ENCODE peak calls at places on chromosomes 7 and 10, in nine cellular contexts. N is A549; I is upper lobe of left lung; Y is H9; M is psoas muscle; V is OCI-LY7; U is CD8-positive, alpha-beta T cell; G is aorta; X is tibial artery. J is an unnamed sample. For H3K4me1, the result is how much of the 10 kb centered on the place peaks cover.

GRCh38 chr7:70044064-70044463 is 445.8 kb downstream of the AUTS2 start:
- DNase-seq in X (no peak), G (no peak), I (no peak), U (no peak), M (no peak), N (no peak), Y (peak), V (no peak), J (peak)

GRCh38 chr10:31770307-31770902 is 158.2 kb downstream of the ARHGAP12 start:
- DNase-seq in U (peak), X (peak), I (no peak), G (no peak), Y (no peak), M (peak), N (peak), V (peak), J (no peak)

GRCh38 chr10:123287594-123288247 is 133.5 kb downstream of the BUB3 start:
- DNase-seq in M (no peak), N (peak), Y (no peak), V (no peak), U (no peak), G (no peak), I (no peak), X (no peak), J (no peak)

GRCh38 chr7:6553460-6554044 is 2.3 kb upstream of the GRID2IP start:
- DNase-seq in N (no peak), U (no peak), V (no peak), I (no peak), G (no peak), Y (peak), X (no peak), M (no peak), J (no peak)

GRCh38 chr7:50718876-50719275 is 63.8 kb downstream of the GRB10 start:
- DNase-seq in M (no peak), Y (no peak), U (no peak), V (no peak), I (no peak), G (no peak), N (no peak), X (no peak), J (no peak)

GRCh38 chr10:3046941-3047621 is 20.3 kb upstream of the PFKP start:
- DNase-seq in U (no peak), X (no peak), G (no peak), V (no peak), Y (no peak), N (no peak), I (peak), M (no peak), J (no peak)

GRCh38 chr7:50534690-50535290 is 30.4 kb downstream of the DDC start:
- DNase-seq in N (peak), Y (peak), M (peak), X (no peak), G (no peak), I (no peak), U (no peak), V (no peak), J (no peak)

GRCh38 chr10:110821508-110821907 is 50.2 kb upstream of the PDCD4 start:
- DNase-seq in Y (no peak), V (no peak), M (peak), X (peak), U (no peak), I (no peak), G (peak), N (no peak), J (peak)

GRCh38 chr10:122878799-122879338 is 512 bp downstream of the FAM24B start:
- DNase-seq in M (no peak), I (no peak), X (no peak), Y (no peak), V (peak), U (no peak), G (no peak), N (peak), J (no peak)

GRCh38 chr7:101556453-101556968 is 72.6 kb downstream of the MYL10 start:
- DNase-seq in V (no peak), I (no peak), U (no peak), N (no peak), X (no peak), Y (no peak), M (no peak), G (no peak), J (no peak)

GRCh38 chr10:84267503-84268126 is 22.8 kb downstream of the RGR start:
- DNase-seq in N (peak), I (no peak), M (no peak), V (peak), U (peak), Y (peak), X (no peak), G (peak), J (no peak)

GRCh38 chr7:102117743-102118142 is 168.9 kb upstream of the SH2B2 start:
- DNase-seq in N (no peak), I (no peak), V (no peak), X (no peak), M (no peak), U (no peak), G (no peak), Y (no peak), J (no peak)

GRCh38 chr10:68861253-68861652 is 33.9 kb downstream of the STOX1 start:
- DNase-seq in Y (no peak), U (no peak), M (no peak), G (no peak), X (no peak), N (no peak), V (peak), I (no peak), J (no peak)

GRCh38 chr7:158407581-158408331 is 179.9 kb downstream of the PTPRN2 start:
- DNase-seq in N (peak), V (peak), Y (no peak), X (no peak), I (no peak), U (no peak), M (no peak), G (no peak), J (no peak)

GRCh38 chr7:46972205-46972604 is 609.7 kb downstream of the TNS3 start:
- DNase-seq in G (no peak), N (no peak), V (no peak), U (no peak), X (no peak), I (no peak), Y (no peak), M (no peak), J (no peak)

GRCh38 chr10:92689663-92690210 is at the start of gene HHEX:
- DNase-seq in I (peak), N (peak), U (no peak), V (peak), M (peak), G (peak), X (peak), Y (peak), J (no peak)

GRCh38 chr7:127715901-127716300 is 63.9 kb downstream of the SND1 start:
- DNase-seq in I (no peak), X (no peak), U (no peak), Y (no peak), N (no peak), M (no peak), G (no peak), V (no peak), J (no peak)

GRCh38 chr7:18384491-18385143 is 110.9 kb upstream of the HDAC9 start:
- DNase-seq in Y (no peak), V (no peak), U (no peak), M (no peak), N (no peak), I (no peak), G (no peak), X (no peak), J (no peak)

GRCh38 chr7:129489491-129489890 is 12.8 kb upstream of the SMKR1 start:
- DNase-seq in M (no peak), Y (no peak), X (no peak), I (no peak), G (no peak), U (no peak), V (no peak), N (no peak), J (no peak)

GRCh38 chr10:112811741-112812551 is 138.1 kb upstream of the TCF7L2 start:
- DNase-seq in Y (peak), M (no peak), N (peak), V (no peak), G (peak), X (peak), U (no peak), I (peak), J (no peak)

GRCh38 chr10:70576803-70577517 is 25.6 kb downstream of the PRF1 start:
- DNase-seq in V (no peak), M (no peak), N (no peak), U (no peak), Y (no peak), I (no peak), X (no peak), G (no peak), J (no peak)
- H3K4me1 ChIP-seq in V (half or more), M (under half), N (under half), U (under half), Y (under half), I (under half), X (under half), G (under half), J (under half)

GRCh38 chr10:119284679-119285096 is 77.3 kb downstream of the GRK5 start:
- DNase-seq in Y (no peak), U (no peak), N (no peak), I (no peak), G (peak), V (no peak), X (peak), M (peak), J (peak)
- H3K4me1 ChIP-seq in Y (under half), U (half or more), N (under half), I (half or more), G (under half), V (under half), X (half or more), M (half or more), J (under half)

GRCh38 chr7:134789967-134790685 is 10.7 kb downstream of the CALD1 start:
- DNase-seq in X (no peak), G (no peak), V (no peak), U (no peak), Y (no peak), I (no peak), N (no peak), M (no peak), J (peak)
- H3K4me1 ChIP-seq in X (half or more), G (under half), V (under half), U (under half), Y (under half), I (under half), N (under half), M (under half), J (under half)

GRCh38 chr7:121021266-121021969 is 32.9 kb downstream of the CPED1 start:
- DNase-seq in G (no peak), Y (no peak), U (no peak), X (no peak), N (no peak), V (no peak), M (no peak), I (no peak), J (no peak)

GRCh38 chr7:121016976-121017375 is 28.5 kb downstream of the CPED1 start:
- DNase-seq in I (no peak), U (no peak), Y (no peak), G (no peak), M (no peak), N (no peak), V (no peak), X (no peak), J (no peak)

GRCh38 chr7:121020652-121021051 is 32.1 kb downstream of the CPED1 start:
- DNase-seq in U (no peak), M (no peak), V (no peak), G (no peak), N (no peak), Y (no peak), I (no peak), X (no peak), J (no peak)

GRCh38 chr7:121020243-121020642 is 31.7 kb downstream of the CPED1 start:
- DNase-seq in I (no peak), Y (no peak), N (no peak), X (no peak), U (no peak), V (no peak), G (no peak), M (no peak), J (no peak)

DNA sequence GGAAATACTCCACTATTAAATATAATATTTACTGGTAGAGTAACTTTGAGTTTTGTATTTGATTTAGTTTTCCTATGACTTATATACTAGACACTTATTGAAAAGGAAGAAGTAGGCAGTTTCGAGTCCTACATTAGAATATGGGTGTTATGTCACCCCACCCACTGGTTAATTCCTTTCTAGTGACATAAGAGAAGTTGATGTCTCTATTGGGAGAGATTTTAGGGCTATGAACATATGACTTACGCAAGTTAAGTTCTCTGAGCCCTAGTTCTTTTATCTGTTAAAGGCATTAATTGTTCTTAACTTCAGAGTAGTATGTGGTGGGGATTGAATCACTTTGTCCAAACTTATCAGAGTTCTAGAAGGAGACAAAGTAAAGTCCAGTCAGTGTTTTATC is 30.5 kb downstream of the CPED1 start:
- DNase-seq in U (no peak), N (no peak), V (no peak), I (no peak), Y (no peak), G (no peak), X (no peak), M (no peak), J (no peak)
- H3K4me1 ChIP-seq in U (under half), N (under half), V (under half), I (under half), Y (under half), G (under half), X (under half), M (half or more), J (under half)

GRCh38 chr7:132116369-132116768 is 459.9 kb downstream of the PLXNA4 start:
- DNase-seq in Y (no peak), V (no peak), N (peak), M (no peak), G (no peak), I (no peak), X (no peak), U (no peak), J (no peak)
- H3K4me1 ChIP-seq in Y (under half), V (under half), N (under half), M (under half), G (under half), I (under half), X (under half), U (under half), J (under half)

DNA sequence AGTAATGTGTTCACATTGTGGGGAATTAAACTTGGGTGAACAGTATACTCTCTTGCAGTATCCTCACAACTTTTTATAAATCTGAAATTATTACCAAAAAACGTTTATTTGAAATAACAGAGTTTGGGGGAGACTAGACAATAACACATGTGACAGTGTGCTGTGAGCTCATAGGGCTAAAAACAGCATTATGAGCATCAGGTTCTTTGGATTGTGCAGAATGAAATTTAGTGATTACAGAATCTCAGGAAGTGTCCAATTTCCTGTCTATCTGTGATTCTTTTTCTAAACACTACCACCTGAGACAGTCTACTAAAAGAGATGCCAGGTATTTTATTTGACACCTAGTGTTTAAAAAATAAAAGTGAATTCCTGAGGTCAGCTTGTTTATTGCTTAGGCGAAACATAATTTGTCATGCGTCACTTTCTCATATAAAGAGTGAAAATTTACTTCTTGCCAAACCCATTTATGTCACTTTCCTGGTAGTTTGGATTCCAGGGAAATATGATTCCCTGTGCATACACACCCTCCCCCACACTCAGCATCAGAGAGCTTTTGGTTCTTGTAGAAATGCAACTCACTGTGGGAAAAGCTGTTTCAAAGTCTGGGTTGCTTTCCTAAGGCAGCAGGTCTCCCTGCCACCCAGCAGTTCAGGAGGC is 71.2 kb downstream of the AOAH start:
- DNase-seq in G (no peak), Y (no peak), M (no peak), V (no peak), X (no peak), I (no peak), N (no peak), U (no peak), J (no peak)
- H3K4me1 ChIP-seq in G (under half), Y (under half), M (under half), V (under half), X (under half), I (under half), N (under half), U (under half), J (under half)

DNA sequence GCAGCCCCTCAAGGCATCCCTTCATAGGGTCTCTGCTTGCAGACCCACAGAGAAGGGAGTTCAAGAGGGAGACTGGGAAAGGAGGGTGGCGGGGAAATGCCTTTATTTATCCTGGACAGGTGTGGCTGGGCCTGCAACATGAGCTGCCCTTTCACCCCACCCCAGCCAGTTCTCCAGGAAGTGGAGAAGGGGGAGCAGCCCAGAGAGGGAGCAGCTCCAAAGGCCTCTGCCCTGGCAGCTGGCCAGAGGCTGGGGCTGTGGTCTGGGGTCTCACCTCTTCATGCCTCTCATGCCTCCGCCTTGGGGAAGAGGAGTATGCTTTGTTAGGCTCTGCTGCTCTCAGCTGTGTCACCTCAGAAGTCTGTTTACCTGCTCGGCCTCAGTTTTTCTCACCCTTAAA is 3.1 kb downstream of the LDB3 start:
- DNase-seq in M (no peak), G (no peak), Y (no peak), N (no peak), I (no peak), U (no peak), V (no peak), X (no peak), J (no peak)
- H3K4me1 ChIP-seq in M (half or more), G (under half), Y (under half), N (under half), I (under half), U (under half), V (under half), X (half or more), J (under half)

GRCh38 chr10:109191823-109192222 is 731.5 kb downstream of the XPNPEP1 start:
- DNase-seq in V (no peak), G (no peak), M (no peak), X (no peak), U (no peak), Y (no peak), I (no peak), N (no peak), J (no peak)
- H3K4me1 ChIP-seq in V (under half), G (under half), M (under half), X (under half), U (under half), Y (under half), I (under half), N (under half), J (under half)

DNA sequence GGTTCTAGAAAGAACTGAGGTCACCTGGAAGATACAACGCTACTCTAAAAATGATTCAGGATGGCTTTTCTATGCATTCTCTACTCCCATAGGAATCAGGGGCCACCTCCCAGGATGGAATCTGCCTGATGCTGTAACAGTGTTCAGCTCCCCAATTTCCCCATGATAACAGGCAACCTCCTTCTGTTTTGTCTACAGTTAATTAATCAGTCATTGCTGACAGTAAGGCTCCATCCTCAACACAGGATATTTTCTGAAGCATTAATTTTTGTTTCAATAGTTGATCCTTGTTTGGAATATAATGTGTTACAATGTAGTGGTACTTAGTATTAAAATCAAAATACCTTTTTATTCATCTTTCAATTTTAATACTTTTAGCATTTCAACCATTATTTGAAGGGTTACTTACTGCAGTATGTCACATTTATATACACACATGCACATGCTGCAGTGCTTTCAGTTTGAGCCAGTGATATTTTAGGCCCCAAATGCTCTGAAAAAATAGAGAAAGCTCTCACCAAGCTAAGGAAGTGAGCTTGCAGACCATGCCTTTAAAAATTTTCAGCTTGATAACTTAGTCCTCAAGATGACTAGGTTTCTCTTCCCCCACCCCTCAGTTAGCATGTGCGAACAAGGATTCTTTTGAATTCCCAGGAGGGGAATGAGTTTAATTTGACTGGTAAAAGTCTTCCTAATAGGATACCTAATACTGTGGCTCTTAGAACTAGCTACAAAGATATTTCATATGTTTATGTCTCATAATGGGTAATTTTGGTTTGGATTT is 592 bp upstream of the PIK3CG start:
- DNase-seq in U (no peak), I (no peak), G (no peak), M (no peak), Y (no peak), X (no peak), N (no peak), V (peak), J (no peak)
- H3K4me1 ChIP-seq in U (under half), I (under half), G (under half), M (under half), Y (under half), X (under half), N (under half), V (under half), J (under half)

J was measured in uterus.